ENCODE peak calls at places on chromosomes 5 and 9, in nine cellular contexts. Z is prostate gland, C is tibial nerve, Q is choroid plexus epithelial cell, T is PC-3, X is upper lobe of right lung, U is IMR-90, R is cardiac muscle cell, G is body of pancreas. F is an unnamed sample.

GRCh38 chr9:101485873-101486692 is 47.6 kb upstream of the RNF20 start:
- DNase-seq in T (no peak), U (peak; percentile 41), X (peak; percentile 66), C (no peak), Q (peak; percentile 42), R (peak; percentile 63), G (peak; percentile 59), Z (peak; percentile 36), F (no peak)

GRCh38 chr5:139684881-139685749 is 37.0 kb downstream of the CXXC5 start:
- DNase-seq in X (no peak), R (no peak), G (peak; percentile 83), Q (no peak), C (no peak), T (no peak), Z (no peak), U (no peak), F (no peak)

GRCh38 chr9:38067611-38067891 is 1.5 kb downstream of the SHB start:
- DNase-seq in Z (peak; percentile 20), T (no peak), X (peak; percentile 78), R (peak; percentile 25), G (peak; percentile 52), U (no peak), C (no peak), Q (no peak), F (no peak)

GRCh38 chr5:54838843-54839242 is 146.6 kb downstream of the ESM1 start:
- DNase-seq in G (no peak), T (no peak), Z (no peak), R (no peak), X (no peak), Q (no peak), C (no peak), U (no peak), F (no peak)

GRCh38 chr5:151825445-151825844 is 53.7 kb downstream of the G3BP1 start:
- DNase-seq in R (peak; percentile 83), Q (peak; percentile 89), U (peak; percentile 69), C (no peak), G (peak; percentile 46), T (peak; percentile 84), X (no peak), Z (peak; percentile 36), F (peak; percentile 30)

GRCh38 chr5:33343661-33344327 is 97.0 kb upstream of the TARS1 start:
- DNase-seq in Z (no peak), R (no peak), C (no peak), T (peak; percentile 91), G (no peak), Q (peak; percentile 91), U (peak; percentile 88), X (no peak), F (no peak)

GRCh38 chr5:75707911-75708509 is 9.2 kb downstream of the POC5 start:
- DNase-seq in X (no peak), G (no peak), C (no peak), T (peak; percentile 31), R (no peak), Q (no peak), Z (no peak), U (peak; percentile 9), F (no peak)

GRCh38 chr5:16456103-16456832 is 9.3 kb downstream of the ZNF622 start:
- DNase-seq in C (no peak), U (peak; percentile 72), X (peak; percentile 66), T (peak; percentile 96), Z (no peak), R (peak; percentile 77), Q (peak; percentile 86), G (peak; percentile 38), F (peak; percentile 53)

GRCh38 chr5:132389453-132390286 is 20.2 kb downstream of the SLC22A5 start:
- DNase-seq in G (no peak), R (no peak), X (no peak), U (peak; percentile 100), T (peak; percentile 98), C (no peak), Z (no peak), Q (peak; percentile 96), F (no peak)

GRCh38 chr5:64811050-64811640 is 42.4 kb downstream of the CWC27 start:
- DNase-seq in Z (no peak), U (peak; percentile 81), G (no peak), T (peak; percentile 48), Q (peak; percentile 87), X (no peak), R (peak; percentile 59), C (no peak), F (peak; percentile 38)

GRCh38 chr5:115179068-115179958 is 9.6 kb upstream of the TRIM36 start:
- DNase-seq in G (no peak), T (no peak), Z (no peak), U (no peak), R (peak; percentile 63), C (no peak), X (no peak), Q (peak; percentile 6), F (no peak)

GRCh38 chr9:136634904-136635303 is 27.8 kb upstream of the EGFL7 start:
- DNase-seq in C (no peak), Z (no peak), R (no peak), Q (no peak), G (no peak), X (no peak), T (peak; percentile 65), U (no peak), F (no peak)

GRCh38 chr9:68775003-68775730 is 70.1 kb downstream of the PIP5K1B start:
- DNase-seq in Q (peak; percentile 43), U (peak; percentile 41), X (no peak), Z (no peak), C (no peak), G (no peak), T (no peak), R (no peak), F (no peak)

GRCh38 chr9:129138476-129139232 is 27.4 kb downstream of the PTPA start:
- DNase-seq in Z (peak; percentile 44), R (peak; percentile 52), T (peak; percentile 12), Q (peak; percentile 36), C (peak; percentile 37), G (peak; percentile 44), X (no peak), U (peak; percentile 40), F (no peak)

GRCh38 chr5:178394074-178394473 is 161.5 kb upstream of the PHYKPL start:
- DNase-seq in C (no peak), X (peak; percentile 42), Q (no peak), R (no peak), Z (no peak), U (no peak), G (no peak), T (peak; percentile 25), F (no peak)

GRCh38 chr9:30932226-30932625 is 1452.2 kb upstream of the ACO1 start:
- DNase-seq in X (no peak), T (peak; percentile 67), C (no peak), Z (no peak), Q (no peak), R (no peak), G (no peak), U (no peak), F (no peak)

DNA sequence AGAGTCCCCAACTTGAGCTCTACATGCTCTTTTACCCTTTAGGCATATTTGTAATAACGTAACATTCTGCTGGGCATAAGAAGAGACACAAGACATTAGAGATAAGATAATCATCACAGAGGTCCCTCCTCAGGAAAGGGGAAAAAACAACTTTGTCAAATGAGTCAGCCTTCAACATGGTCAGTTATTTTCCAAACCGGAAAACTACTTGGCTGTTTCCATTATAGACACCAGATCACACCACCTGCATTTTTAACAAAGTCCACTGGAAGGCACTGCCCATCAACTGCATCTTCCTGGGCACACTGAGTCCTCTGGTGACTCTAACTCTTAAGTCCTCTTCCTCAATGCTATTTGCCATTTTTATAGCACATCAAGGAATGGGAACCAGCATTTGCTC is 221.8 kb downstream of the FAM114A2 start:
- DNase-seq in Q (no peak), T (no peak), C (no peak), Z (no peak), U (no peak), X (no peak), R (no peak), G (no peak), F (no peak)
- TF ChIP-seq CTCF in Q (no peak), T (no peak), C (no peak), Z (no peak), U (no peak), X (peak; percentile 20), R (no peak), G (no peak), F (no peak)

DNA sequence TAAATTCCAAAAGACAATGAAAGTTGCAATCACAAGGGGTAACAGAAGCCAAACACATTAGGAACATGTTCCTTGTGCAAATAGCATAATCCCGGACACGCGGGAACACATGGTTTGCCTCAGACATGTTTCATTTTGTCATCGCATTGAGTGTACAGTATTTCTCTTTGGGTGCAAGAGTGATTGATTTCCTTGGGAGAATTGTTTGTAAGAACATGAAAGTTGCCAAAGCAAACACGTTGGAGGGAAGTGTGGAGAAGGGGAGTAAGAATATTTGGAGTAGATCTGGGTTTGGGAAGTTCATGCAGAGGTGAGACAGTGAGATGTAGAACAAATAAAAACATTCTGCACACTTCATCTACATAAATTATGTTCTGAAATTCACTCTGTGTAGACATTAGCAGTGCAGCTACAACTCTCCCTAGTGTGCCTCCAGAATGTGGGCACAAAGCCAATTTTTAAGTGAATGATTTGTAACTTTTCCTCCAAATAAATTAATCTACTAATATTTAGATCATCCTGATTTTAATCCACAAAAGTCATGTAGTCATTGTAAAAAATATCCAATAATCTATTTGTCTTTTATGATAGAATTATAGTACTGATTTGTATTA is 24.0 kb downstream of the FOXD1 start:
- DNase-seq in Q (peak; percentile 49), X (no peak), G (no peak), C (no peak), Z (no peak), T (no peak), R (no peak), U (no peak), F (peak; percentile 66)
- TF ChIP-seq CTCF in Q (no peak), X (no peak), G (no peak), C (no peak), Z (no peak), T (no peak), R (no peak), U (no peak), F (no peak)

GRCh38 chr5:36751881-36752280 is 124.7 kb upstream of the NIPBL start:
- DNase-seq in Z (no peak), X (no peak), R (no peak), G (no peak), T (peak; percentile 28), Q (no peak), C (no peak), U (no peak), F (no peak)
- TF ChIP-seq CTCF in Z (no peak), X (no peak), R (no peak), G (no peak), T (peak; percentile 33), Q (peak; percentile 39), C (no peak), U (no peak), F (no peak)

GRCh38 chr5:56818409-56819026 is 3.2 kb downstream of the MAP3K1 start:
- DNase-seq in G (no peak), U (peak; percentile 57), T (no peak), X (no peak), Q (peak; percentile 76), Z (no peak), R (no peak), C (no peak), F (no peak)
- TF ChIP-seq CTCF in G (peak; percentile 34), U (peak; percentile 45), T (peak; percentile 31), X (peak; percentile 34), Q (peak; percentile 53), Z (no peak), R (peak; percentile 36), C (no peak), F (peak; percentile 24)

F was measured in LNCaP clone FGC.